ENCODE peak calls at places on chromosomes 16 and 17, in four cellular contexts. E is GM23338, Q is HCT116, R is neural progenitor cell. M is an unnamed sample.

GRCh38 chr16:47644166-47644565 is 183.0 kb downstream of the PHKB start:
- DNase-seq in E (no peak), Q (no peak), R (no peak), M (no peak)

GRCh38 chr17:82432017-82432416 is 13.6 kb upstream of the OGFOD3 start:
- DNase-seq in E (no peak), Q (no peak), R (no peak), M (no peak)

GRCh38 chr16:26133401-26133800 is 441.6 kb downstream of the HS3ST4 start:
- DNase-seq in E (no peak), Q (no peak), R (no peak), M (no peak)

GRCh38 chr17:35942588-35943186 is 826 bp downstream of the LYZL6 start:
- DNase-seq in E (no peak), Q (no peak), R (no peak), M (no peak)

GRCh38 chr17:49787932-49788442 is 494 bp upstream of the KAT7 start:
- DNase-seq in E (no peak), Q (no peak), R (peak; percentile 47), M (no peak)

GRCh38 chr16:24573141-24573540 is 33.8 kb downstream of the RBBP6 start:
- DNase-seq in E (no peak), Q (no peak), R (no peak), M (no peak)

GRCh38 chr16:25978227-25978626 is 286.5 kb downstream of the HS3ST4 start:
- DNase-seq in E (no peak), Q (no peak), R (no peak), M (no peak)

GRCh38 chr17:16026895-16027294 is 27.3 kb downstream of the TTC19 start:
- DNase-seq in E (no peak), Q (no peak), R (no peak), M (no peak)

GRCh38 chr17:12313786-12314185 is 293.1 kb downstream of the MAP2K4 start:
- DNase-seq in E (no peak), Q (no peak), R (no peak), M (no peak)

GRCh38 chr17:9363440-9364350 is 211.9 kb downstream of the STX8 start:
- DNase-seq in E (no peak), Q (peak; percentile 7), R (no peak), M (no peak)

GRCh38 chr17:74531231-74531761 is at the start of gene CD300LB:
- DNase-seq in E (no peak), Q (no peak), R (no peak), M (no peak)

GRCh38 chr17:49515196-49515770 is 20.2 kb downstream of the NGFR start:
- DNase-seq in E (peak; percentile 83), Q (peak; percentile 36), R (peak; percentile 83), M (no peak)

GRCh38 chr16:496097-496886 is 31.2 kb upstream of the CAPN15 start:
- DNase-seq in E (no peak), Q (no peak), R (no peak), M (no peak)

GRCh38 chr17:412211-413015 is 59.8 kb upstream of the RPH3AL start:
- DNase-seq in E (peak; percentile 84), Q (peak; percentile 21), R (peak; percentile 77), M (peak; percentile 73)

GRCh38 chr17:19482571-19482970 is 51.1 kb upstream of the SLC47A1 start:
- DNase-seq in E (peak; percentile 79), Q (no peak), R (no peak), M (no peak)

GRCh38 chr17:41551370-41551769 is 20.5 kb downstream of the KRT9 start:
- DNase-seq in E (no peak), Q (no peak), R (no peak), M (no peak)

GRCh38 chr17:76598004-76598439 is 12.4 kb upstream of the ST6GALNAC2 start:
- DNase-seq in E (no peak), Q (no peak), R (no peak), M (peak; percentile 21)

GRCh38 chr17:76599699-76600460 is 14.2 kb upstream of the ST6GALNAC2 start:
- DNase-seq in E (no peak), Q (no peak), R (no peak), M (no peak)

GRCh38 chr17:76597156-76598003 is 11.7 kb upstream of the ST6GALNAC2 start:
- DNase-seq in E (no peak), Q (no peak), R (no peak), M (peak; percentile 21)

GRCh38 chr17:76601042-76601441 is 15.4 kb upstream of the ST6GALNAC2 start:
- DNase-seq in E (no peak), Q (no peak), R (no peak), M (no peak)
- TF ChIP-seq EZH2phosphoT487 in E (no peak), Q (no peak), R (no peak), M (no peak)

GRCh38 chr16:87582221-87582965 is 19.9 kb upstream of the JPH3 start:
- DNase-seq in E (peak; percentile 44), Q (no peak), R (peak; percentile 35), M (no peak)

GRCh38 chr16:87582966-87583325 is 19.4 kb upstream of the JPH3 start:
- DNase-seq in E (no peak), Q (no peak), R (no peak), M (no peak)

GRCh38 chr16:87584271-87584670 is 18.0 kb upstream of the JPH3 start:
- DNase-seq in E (no peak), Q (no peak), R (no peak), M (no peak)

GRCh38 chr16:87584975-87585374 is 17.3 kb upstream of the JPH3 start:
- DNase-seq in E (no peak), Q (no peak), R (no peak), M (no peak)

GRCh38 chr16:87583453-87584131 is 18.7 kb upstream of the JPH3 start:
- DNase-seq in E (peak; percentile 50), Q (no peak), R (no peak), M (no peak)
- TF ChIP-seq EZH2phosphoT487 in E (no peak), Q (no peak), R (no peak), M (no peak)

DNA sequence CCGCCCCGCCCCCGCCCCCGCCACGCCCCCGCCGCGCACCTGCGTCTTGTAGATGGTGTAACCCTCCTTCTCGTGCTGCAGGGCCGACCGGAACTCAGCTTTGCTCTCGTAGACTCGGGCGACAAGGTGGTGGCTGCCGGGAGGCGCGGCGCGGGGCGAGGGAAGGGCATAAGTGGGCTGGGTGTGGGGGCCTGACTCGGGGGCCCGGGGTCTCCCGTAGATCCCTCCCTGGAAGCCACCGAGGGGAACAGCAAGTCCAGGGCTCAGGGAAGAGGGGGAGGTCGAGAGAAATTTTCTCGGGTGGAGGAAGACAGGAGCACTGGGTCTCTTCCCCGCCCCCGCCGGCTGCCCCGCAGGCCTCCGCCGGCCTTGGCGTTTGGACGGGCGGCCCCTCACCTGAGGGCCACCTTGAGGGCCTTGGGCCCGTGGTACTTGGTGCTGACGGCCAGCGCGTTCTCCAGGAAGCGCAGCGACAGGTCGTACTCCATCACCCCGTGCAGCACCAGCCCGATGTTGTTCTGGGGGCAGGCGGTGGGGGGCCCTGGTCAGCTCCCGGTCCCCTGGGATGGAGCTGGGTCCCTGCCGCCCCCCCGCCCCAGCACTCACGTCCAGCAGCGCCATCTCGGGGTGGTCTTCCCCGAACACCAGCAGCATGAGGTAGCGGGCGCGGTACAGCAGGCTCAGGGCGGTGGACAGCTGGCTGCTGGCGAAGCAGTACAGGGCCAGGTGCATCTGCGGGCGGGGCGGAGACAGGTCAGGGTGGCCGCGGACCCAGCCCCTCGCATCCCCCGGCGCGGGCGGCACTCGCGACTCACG is 19.4 kb downstream of the CLUH start:
- DNase-seq in E (peak; percentile 78), Q (no peak), R (no peak), M (no peak)
- TF ChIP-seq EZH2phosphoT487 in E (no peak), Q (no peak), R (no peak), M (no peak)

GRCh38 chr17:77476920-77477805 is 336.4 kb downstream of the SEC14L1 start:
- DNase-seq in E (no peak), Q (no peak), R (no peak), M (peak; percentile 70)
- TF ChIP-seq EZH2phosphoT487 in E (no peak), Q (no peak), R (no peak), M (no peak)